ENCODE peak calls at places on chromosomes 5 and 9, in six cellular contexts. P, K, C, J, D and Q are unnamed samples.

GRCh38 chr5:133565993-133566392 is 46.3 kb downstream of the FSTL4 start:
- DNase-seq in C (no peak), D (no peak), J (no peak), P (no peak), K (no peak), Q (no peak)

GRCh38 chr9:28264368-28264767 is 691.1 kb upstream of the C9orf72 start:
- DNase-seq in J (no peak), D (no peak), K (no peak), P (no peak), C (no peak), Q (peak)

GRCh38 chr5:43236633-43237355 is 44.8 kb downstream of the NIM1K start:
- DNase-seq in K (no peak), J (no peak), P (no peak), D (no peak), C (no peak), Q (no peak)

GRCh38 chr5:149464796-149465489 is 85.9 kb upstream of the IL17B start:
- DNase-seq in C (no peak), D (no peak), J (peak), P (no peak), K (no peak), Q (no peak)

GRCh38 chr9:133991211-133991921 is 758 bp downstream of the VAV2 start:
- DNase-seq in K (no peak), C (no peak), J (peak), D (no peak), P (no peak), Q (no peak)

GRCh38 chr9:68501159-68501506 is 39.5 kb downstream of the TMEM252 start:
- DNase-seq in C (no peak), P (no peak), K (no peak), J (no peak), D (no peak), Q (no peak)

GRCh38 chr5:144467795-144468194 is 297.1 kb downstream of the KCTD16 start:
- DNase-seq in D (no peak), P (no peak), K (peak), J (peak), C (no peak), Q (peak)

GRCh38 chr5:175822225-175822624 is 49.2 kb upstream of the CPLX2 start:
- DNase-seq in J (no peak), K (no peak), C (no peak), P (no peak), D (no peak), Q (peak)

GRCh38 chr5:155460501-155460931 is 447.0 kb downstream of the KIF4B start:
- DNase-seq in P (no peak), K (no peak), D (no peak), J (no peak), C (no peak), Q (no peak)

GRCh38 chr5:116084231-116084630 is 594 bp upstream of the COMMD10 start:
- DNase-seq in D (no peak), K (peak), P (no peak), J (peak), C (no peak), Q (no peak)

GRCh38 chr5:80069918-80070318 is 34.8 kb downstream of the THBS4 start:
- DNase-seq in D (no peak), J (peak), P (no peak), C (no peak), K (no peak), Q (no peak)

GRCh38 chr5:53490747-53491146 is 10.3 kb downstream of the FST start:
- DNase-seq in P (no peak), D (no peak), C (no peak), J (no peak), K (no peak), Q (no peak)

GRCh38 chr5:35960328-35960727 is 21.9 kb upstream of the CAPSL start:
- DNase-seq in P (no peak), J (no peak), C (no peak), D (no peak), K (no peak), Q (no peak)

GRCh38 chr5:37739817-37740261 is 100.0 kb downstream of the GDNF start:
- DNase-seq in P (no peak), C (no peak), D (no peak), K (no peak), J (no peak), Q (no peak)

GRCh38 chr9:114450833-114451706 is 54.2 kb downstream of the WHRN start:
- DNase-seq in J (no peak), C (no peak), D (peak), P (no peak), K (no peak), Q (no peak)

GRCh38 chr5:149497357-149497756 is 53.9 kb downstream of the CSNK1A1 start:
- DNase-seq in D (no peak), P (no peak), J (no peak), C (no peak), K (no peak), Q (no peak)

GRCh38 chr9:78230761-78231160 is 5.1 kb upstream of the CEP78 start:
- DNase-seq in P (no peak), D (no peak), J (no peak), C (no peak), K (no peak), Q (no peak)

GRCh38 chr5:153640293-153640692 is 149.8 kb downstream of the GRIA1 start:
- DNase-seq in K (no peak), J (no peak), D (no peak), P (no peak), C (no peak), Q (no peak)

GRCh38 chr9:113993838-113994540 is 84.1 kb downstream of the AMBP start:
- DNase-seq in P (peak), D (no peak), J (peak), C (peak), K (peak), Q (no peak)

GRCh38 chr5:173010547-173011464 is 27.2 kb downstream of the ATP6V0E1 start:
- DNase-seq in J (peak), D (no peak), P (no peak), K (no peak), C (peak), Q (no peak)

GRCh38 chr5:89016741-89017312 is 133.8 kb upstream of the MEF2C start:
- DNase-seq in J (no peak), D (no peak), P (no peak), K (no peak), C (no peak), Q (no peak)

GRCh38 chr9:121350993-121351561 is 19.0 kb downstream of the STOM start:
- DNase-seq in C (peak), J (peak), K (peak), P (peak), D (no peak), Q (peak)

GRCh38 chr5:180811623-180812119 is 9.1 kb upstream of the MGAT1 start:
- DNase-seq in D (no peak), K (peak), C (no peak), J (no peak), P (no peak), Q (no peak)

GRCh38 chr5:176383961-176384360 is 4.4 kb downstream of the NOP16 start:
- DNase-seq in C (no peak), P (no peak), D (no peak), K (no peak), J (no peak), Q (no peak)

GRCh38 chr5:74492230-74492629 is 148.3 kb downstream of the ENC1 start:
- DNase-seq in P (no peak), D (no peak), J (no peak), C (no peak), K (no peak), Q (no peak)

GRCh38 chr5:132500931-132501628 is 10.5 kb upstream of the IRF1 start:
- DNase-seq in C (no peak), D (no peak), J (peak), P (no peak), K (peak), Q (no peak)

GRCh38 chr5:173290477-173291131 is 37.6 kb downstream of the STC2 start:
- DNase-seq in P (no peak), K (no peak), C (no peak), J (no peak), D (no peak), Q (no peak)

GRCh38 chr9:82419827-82420486 is 431.4 kb downstream of the SPATA31D1 start:
- DNase-seq in K (no peak), J (peak), C (no peak), P (no peak), D (no peak), Q (no peak)

GRCh38 chr9:137114613-137115393 is at the start of gene DPP7:
- DNase-seq in C (peak), K (peak), J (peak), D (no peak), P (peak), Q (peak)

GRCh38 chr9:116152390-116152789 is 1.2 kb upstream of the PAPPA start:
- DNase-seq in D (no peak), C (no peak), P (no peak), K (no peak), J (no peak), Q (no peak)

GRCh38 chr5:143200781-143201398 is 202.6 kb downstream of the NR3C1 start:
- DNase-seq in C (peak), P (no peak), K (no peak), J (no peak), D (no peak), Q (peak)

GRCh38 chr5:54792611-54793404 is 192.6 kb downstream of the ESM1 start:
- DNase-seq in K (no peak), J (no peak), D (no peak), P (no peak), C (no peak), Q (no peak)

GRCh38 chr9:96420468-96421219 is 2.5 kb upstream of the ZNF367 start:
- DNase-seq in J (peak), P (no peak), C (peak), D (peak), K (no peak), Q (peak)

GRCh38 chr9:127970401-127971313 is 10.1 kb downstream of the EEIG1 start:
- DNase-seq in D (peak), K (no peak), P (no peak), C (peak), J (peak), Q (no peak)

GRCh38 chr5:122420126-122420525 is 108.1 kb downstream of the SNCAIP start:
- DNase-seq in J (no peak), C (no peak), D (no peak), P (no peak), K (no peak), Q (no peak)

GRCh38 chr9:93090091-93090655 is 5.8 kb upstream of the CARD19 start:
- DNase-seq in D (no peak), K (no peak), C (no peak), P (peak), J (no peak), Q (no peak)

GRCh38 chr5:128491291-128491690 is 46.8 kb downstream of the FBN2 start:
- DNase-seq in P (no peak), C (no peak), J (no peak), D (no peak), K (no peak), Q (no peak)

GRCh38 chr9:29440449-29440848 is 1867.2 kb upstream of the C9orf72 start:
- DNase-seq in K (no peak), J (no peak), P (no peak), D (no peak), C (no peak), Q (no peak)

GRCh38 chr5:98109561-98110006 is 663.9 kb upstream of the RGMB start:
- DNase-seq in P (no peak), K (no peak), J (no peak), D (no peak), C (no peak), Q (no peak)
- TF ChIP-seq POLR2A in P (no peak), K (no peak), J (no peak), D (no peak), C (no peak), Q (no peak)

GRCh38 chr9:71302776-71303175 is 181.4 kb upstream of the TRPM3 start:
- DNase-seq in D (no peak), J (no peak), C (no peak), K (no peak), P (no peak), Q (no peak)
- TF ChIP-seq POLR2A in D (no peak), J (no peak), C (no peak), K (no peak), P (no peak), Q (no peak)

DNA sequence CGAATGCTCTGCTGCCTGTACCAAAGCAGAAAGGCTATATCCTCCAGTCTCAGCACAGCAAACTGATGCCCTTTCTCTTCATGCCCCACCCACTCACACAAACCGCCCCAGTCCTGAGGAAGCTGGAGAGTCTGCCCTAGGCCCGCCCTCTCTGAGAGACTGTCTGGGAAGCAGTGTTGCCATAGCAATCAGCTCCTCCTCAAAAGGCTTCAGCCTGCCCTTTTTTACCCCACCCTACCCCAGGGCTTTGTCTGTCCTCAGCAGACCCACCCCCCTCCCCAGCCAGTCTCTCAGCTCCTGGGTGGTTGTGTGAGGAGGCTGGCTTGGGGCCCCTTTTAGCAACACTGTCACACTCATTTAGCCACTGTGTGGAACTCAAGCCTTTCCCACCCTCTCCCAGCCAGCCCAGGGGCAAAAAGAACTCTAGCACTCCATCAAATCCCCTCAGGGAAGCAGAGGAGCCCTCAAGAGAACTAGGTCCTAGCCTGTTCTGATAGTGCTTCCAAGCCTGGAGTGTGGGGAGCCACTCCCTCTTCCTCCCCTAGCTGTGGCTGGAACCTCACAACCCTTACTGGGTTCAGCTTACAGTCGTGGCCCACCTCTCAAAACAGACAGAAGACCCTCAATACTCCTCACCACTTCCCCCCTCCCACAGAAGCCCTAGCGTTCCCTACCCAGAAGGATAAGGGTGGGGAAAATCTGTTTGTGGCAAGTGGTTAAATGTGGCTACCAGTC is 1.4 kb downstream of the ATOSB start:
- DNase-seq in J (peak), D (no peak), C (peak), K (peak), P (peak), Q (peak)
- TF ChIP-seq POLR2A in J (no peak), D (no peak), C (no peak), K (peak), P (no peak), Q (peak)

DNA sequence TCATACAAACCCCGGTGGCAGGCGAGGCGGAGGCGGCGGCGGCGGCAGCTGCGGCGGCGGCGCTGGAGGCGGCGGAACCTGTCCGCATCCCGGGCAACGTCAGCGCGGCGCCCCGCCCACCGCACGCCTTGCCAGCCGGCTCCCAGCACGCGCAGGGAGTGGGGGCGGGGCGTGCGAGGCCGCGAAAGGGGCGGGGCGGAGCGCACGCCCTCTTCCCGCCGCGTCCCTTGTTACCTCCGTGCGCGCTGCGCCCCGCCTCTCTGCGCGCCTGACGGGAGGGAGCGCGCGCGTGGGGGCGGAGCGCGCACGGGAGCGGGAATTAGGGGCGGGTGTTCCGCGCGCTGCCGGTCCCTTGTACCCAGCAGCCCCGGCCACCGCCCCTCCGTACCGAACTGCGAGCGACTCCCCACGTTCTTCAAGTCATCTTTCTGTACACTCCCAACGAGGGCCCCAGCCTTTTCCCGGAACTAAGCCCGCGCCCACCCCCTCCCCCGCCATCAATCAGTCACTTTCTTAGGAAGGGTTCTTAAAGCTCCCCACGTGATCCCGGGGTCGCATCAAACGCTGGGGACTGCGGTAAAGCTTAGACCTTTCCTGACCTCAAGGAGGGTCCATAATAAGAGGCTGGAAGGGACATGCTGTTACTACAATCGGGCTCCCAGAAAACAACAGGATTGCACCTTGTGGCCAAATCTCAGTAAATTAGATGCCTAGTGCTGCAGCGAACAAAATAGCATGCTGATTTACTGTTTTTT is at the start of gene AGTPBP1:
- DNase-seq in D (peak), K (peak), P (peak), C (peak), J (peak), Q (peak)
- TF ChIP-seq POLR2A in D (peak), K (peak), P (peak), C (no peak), J (peak), Q (no peak)

GRCh38 chr5:1492757-1493156 is 31.0 kb downstream of the LPCAT1 start:
- DNase-seq in J (no peak), K (no peak), P (no peak), D (no peak), C (no peak), Q (no peak)

GRCh38 chr5:1489754-1490153 is 34.0 kb downstream of the LPCAT1 start:
- DNase-seq in C (no peak), D (no peak), K (no peak), J (no peak), P (no peak), Q (no peak)

GRCh38 chr5:1493413-1493812 is 30.3 kb downstream of the LPCAT1 start:
- DNase-seq in D (no peak), C (no peak), P (no peak), K (no peak), J (no peak), Q (no peak)

GRCh38 chr5:1488882-1489680 is 34.7 kb downstream of the LPCAT1 start:
- DNase-seq in D (peak), C (no peak), J (no peak), K (no peak), P (no peak), Q (peak)

DNA sequence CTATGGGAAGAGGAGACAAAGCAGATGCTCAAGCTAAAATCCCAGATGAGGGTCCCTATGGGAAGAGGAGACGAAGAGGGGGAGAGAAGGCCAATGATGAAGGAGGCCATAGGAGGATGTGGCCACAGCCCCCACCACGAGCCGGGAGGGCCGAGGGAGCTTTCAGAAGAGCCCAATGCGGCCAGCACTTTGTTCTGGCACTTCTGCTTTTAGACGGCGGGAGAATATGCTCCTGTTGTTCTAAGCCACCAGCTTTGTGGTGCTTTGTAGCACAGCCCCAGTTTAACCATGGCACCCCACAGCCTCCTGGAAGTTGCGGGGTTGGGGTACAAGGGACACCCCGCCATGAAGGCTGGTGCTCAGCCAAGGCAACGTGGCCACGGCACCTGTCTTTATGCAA is 33.4 kb downstream of the LPCAT1 start:
- DNase-seq in D (no peak), K (no peak), P (no peak), C (no peak), J (no peak), Q (no peak)
- TF ChIP-seq POLR2A in D (no peak), K (no peak), P (no peak), C (no peak), J (no peak), Q (no peak)

GRCh38 chr9:109101810-109102209 is 17.9 kb downstream of the TMEM245 start:
- DNase-seq in C (peak), P (no peak), K (peak), D (peak), J (no peak), Q (no peak)
- TF ChIP-seq POLR2A in C (no peak), P (no peak), K (no peak), D (no peak), J (no peak), Q (no peak)

GRCh38 chr9:87872079-87872624 is 10.5 kb upstream of the SPATA31E1 start:
- DNase-seq in P (no peak), K (no peak), C (no peak), J (no peak), D (no peak), Q (no peak)
- TF ChIP-seq POLR2A in P (no peak), K (no peak), C (no peak), J (no peak), D (no peak), Q (no peak)